ENCODE peak calls at places on chromosomes 7 and 10, in four cellular contexts. Y is iris pigment epithelial cell; B is stimulated activated CD4-positive, alpha-beta T cell treated with anti-CD3 and anti-CD28 coated beads, Interleukin-15, amount 100 ng/mL, for 1 hour; Z is ACHN. V is an unnamed sample.

GRCh38 chr10:97320480-97321031 is 1.5 kb downstream of the FRAT1 start:
- DNase-seq in B (no peak), Y (no peak), Z (no peak), V (no peak)

GRCh38 chr7:156892086-156892800 is 740 bp downstream of the LMBR1 start:
- DNase-seq in Z (peak), Y (no peak), B (peak), V (peak)

GRCh38 chr7:14717711-14718304 is 184.7 kb downstream of the DGKB start:
- DNase-seq in B (no peak), Z (peak), Y (peak), V (no peak)

GRCh38 chr10:90945496-90946070 is 24.7 kb upstream of the ANKRD1 start:
- DNase-seq in B (no peak), Y (no peak), Z (no peak), V (no peak)

GRCh38 chr10:124653811-124654651 is 90.1 kb downstream of the FAM53B start:
- DNase-seq in Z (no peak), B (no peak), Y (no peak), V (no peak)

GRCh38 chr10:76736848-76737495 is 900.6 kb downstream of the KCNMA1 start:
- DNase-seq in B (no peak), Y (no peak), Z (no peak), V (no peak)

GRCh38 chr10:21172774-21173432 is 275.8 kb upstream of the NEBL start:
- DNase-seq in Z (no peak), B (no peak), Y (peak), V (no peak)

GRCh38 chr7:155787171-155787851 is 25.0 kb downstream of the SHH start:
- DNase-seq in Y (peak), Z (peak), B (no peak), V (peak)

GRCh38 chr7:7907306-7907705 is 61.3 kb upstream of the GLCCI1 start:
- DNase-seq in Y (no peak), B (no peak), Z (no peak), V (no peak)

GRCh38 chr7:23216021-23216420 is 30.6 kb upstream of the GPNMB start:
- DNase-seq in Z (no peak), B (no peak), Y (no peak), V (no peak)

GRCh38 chr7:4803397-4804241 is 28.2 kb downstream of the AP5Z1 start:
- DNase-seq in B (no peak), Y (no peak), Z (no peak), V (no peak)

GRCh38 chr10:131846224-131847101 is 54.3 kb upstream of the PPP2R2D start:
- DNase-seq in B (no peak), Y (no peak), Z (no peak), V (peak)

GRCh38 chr7:116806046-116806944 is 56.1 kb upstream of the CAPZA2 start:
- DNase-seq in B (no peak), Z (no peak), Y (no peak), V (no peak)